ENCODE peak calls at places on chromosomes 16 and 17, in five cellular contexts. One of them, this sample, is unnamed.

GRCh38 chr16:65681406-65681805 is 559.5 kb upstream of the CDH11 start:
- DNase-seq in heart right ventricle: peak; percentile 8
- DNase-seq in endothelial cell: no peak
- DNase-seq in glutamatergic neuron: no peak
- DNase-seq in RWPE1: no peak
- DNase-seq in this sample: no peak

GRCh38 chr17:69434164-69434579 is 19.7 kb downstream of the MAP2K6 start:
- DNase-seq in heart right ventricle: peak; percentile 8
- DNase-seq in endothelial cell: no peak
- DNase-seq in glutamatergic neuron: no peak
- DNase-seq in RWPE1: peak; percentile 31
- DNase-seq in this sample: no peak

GRCh38 chr16:1288813-1289479 is 20.5 kb upstream of the UBE2I start:
- DNase-seq in heart right ventricle: no peak
- DNase-seq in endothelial cell: no peak
- DNase-seq in glutamatergic neuron: no peak
- DNase-seq in RWPE1: no peak
- DNase-seq in this sample: no peak

GRCh38 chr17:49908782-49909714 is 59.9 kb upstream of the DLX4 start:
- DNase-seq in heart right ventricle: no peak
- DNase-seq in endothelial cell: no peak
- DNase-seq in glutamatergic neuron: no peak
- DNase-seq in RWPE1: no peak
- DNase-seq in this sample: no peak

GRCh38 chr16:30365200-30365599 is 5.1 kb downstream of the TBC1D10B start:
- DNase-seq in heart right ventricle: no peak
- DNase-seq in endothelial cell: no peak
- DNase-seq in glutamatergic neuron: no peak
- DNase-seq in RWPE1: no peak
- DNase-seq in this sample: no peak

GRCh38 chr16:84559311-84559932 is 55.0 kb upstream of the MEAK7 start:
- DNase-seq in heart right ventricle: no peak
- DNase-seq in endothelial cell: no peak
- DNase-seq in glutamatergic neuron: no peak
- DNase-seq in RWPE1: no peak
- DNase-seq in this sample: no peak

GRCh38 chr17:56982312-56982711 is 4.4 kb downstream of the SCPEP1 start:
- DNase-seq in heart right ventricle: no peak
- DNase-seq in endothelial cell: no peak
- DNase-seq in glutamatergic neuron: no peak
- DNase-seq in RWPE1: peak; percentile 71
- DNase-seq in this sample: no peak

GRCh38 chr16:79598341-79599181 is 2.0 kb downstream of the MAF start:
- DNase-seq in heart right ventricle: peak; percentile 55
- DNase-seq in endothelial cell: peak; percentile 69
- DNase-seq in glutamatergic neuron: peak; percentile 79
- DNase-seq in RWPE1: no peak
- DNase-seq in this sample: peak; percentile 75

GRCh38 chr16:83579431-83579830 is 228.3 kb upstream of the HSBP1 start:
- DNase-seq in heart right ventricle: no peak
- DNase-seq in endothelial cell: no peak
- DNase-seq in glutamatergic neuron: no peak
- DNase-seq in RWPE1: no peak
- DNase-seq in this sample: no peak

GRCh38 chr17:78526231-78527025 is 50.8 kb downstream of the DNAH17 start:
- DNase-seq in heart right ventricle: no peak
- DNase-seq in endothelial cell: no peak
- DNase-seq in glutamatergic neuron: no peak
- DNase-seq in RWPE1: no peak
- DNase-seq in this sample: no peak

GRCh38 chr16:47045023-47045422 is 71.5 kb upstream of the DNAJA2 start:
- DNase-seq in heart right ventricle: no peak
- DNase-seq in endothelial cell: no peak
- DNase-seq in glutamatergic neuron: no peak
- DNase-seq in RWPE1: no peak
- DNase-seq in this sample: no peak

GRCh38 chr16:74455619-74456289 is 34.5 kb upstream of the CLEC18B start:
- DNase-seq in heart right ventricle: no peak
- DNase-seq in endothelial cell: no peak
- DNase-seq in glutamatergic neuron: no peak
- DNase-seq in RWPE1: peak; percentile 69
- DNase-seq in this sample: no peak

GRCh38 chr17:13158511-13159240 is 140.8 kb upstream of the ELAC2 start:
- DNase-seq in heart right ventricle: no peak
- DNase-seq in endothelial cell: no peak
- DNase-seq in glutamatergic neuron: no peak
- DNase-seq in RWPE1: no peak
- DNase-seq in this sample: no peak

GRCh38 chr17:78325076-78325712 is 34.7 kb downstream of the SOCS3 start:
- DNase-seq in heart right ventricle: peak; percentile 74
- DNase-seq in endothelial cell: no peak
- DNase-seq in glutamatergic neuron: no peak
- DNase-seq in RWPE1: no peak
- DNase-seq in this sample: no peak

GRCh38 chr17:59804910-59805381 is 87.8 kb downstream of the TUBD1 start:
- DNase-seq in heart right ventricle: no peak
- DNase-seq in endothelial cell: no peak
- DNase-seq in glutamatergic neuron: no peak
- DNase-seq in RWPE1: no peak
- DNase-seq in this sample: no peak

GRCh38 chr17:36941265-36942021 is 4.2 kb downstream of the LHX1 start:
- DNase-seq in heart right ventricle: no peak
- DNase-seq in endothelial cell: no peak
- DNase-seq in glutamatergic neuron: no peak
- DNase-seq in RWPE1: no peak
- DNase-seq in this sample: no peak

DNA sequence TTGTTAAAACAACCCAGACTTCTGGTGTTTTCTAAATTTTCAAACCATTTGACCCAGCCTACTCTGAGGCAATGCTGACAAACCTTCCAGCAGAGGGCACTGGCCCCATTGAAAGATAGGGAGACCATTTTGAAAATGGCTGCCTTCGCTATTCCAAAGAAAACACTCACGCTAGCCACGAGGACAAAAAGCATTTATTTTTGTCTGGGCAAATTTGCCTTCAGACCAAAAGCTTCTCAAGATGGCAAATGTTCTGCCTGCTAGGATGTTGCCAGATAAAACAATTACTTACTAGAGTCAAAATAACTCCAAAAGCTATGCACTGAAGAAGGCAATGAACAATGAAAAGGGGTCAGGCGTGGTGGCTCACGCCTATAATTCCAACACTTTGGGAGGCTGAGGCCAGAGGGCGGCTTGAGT is 296.7 kb upstream of the IRX5 start:
- DNase-seq in heart right ventricle: peak; percentile 27
- DNase-seq in endothelial cell: peak; percentile 28
- DNase-seq in glutamatergic neuron: peak; percentile 46
- DNase-seq in RWPE1: peak; percentile 25
- DNase-seq in this sample: no peak
- TF ChIP-seq CTCF in heart right ventricle: peak; percentile 59
- TF ChIP-seq CTCF in endothelial cell: peak; percentile 62
- TF ChIP-seq CTCF in glutamatergic neuron: peak; percentile 36
- TF ChIP-seq CTCF in RWPE1: peak; percentile 22
- TF ChIP-seq CTCF in this sample: peak; percentile 80

GRCh38 chr17:79976451-79976850 is 59.2 kb downstream of the TBC1D16 start:
- DNase-seq in heart right ventricle: no peak
- DNase-seq in endothelial cell: no peak
- DNase-seq in glutamatergic neuron: no peak
- DNase-seq in RWPE1: no peak
- DNase-seq in this sample: no peak

GRCh38 chr17:79977711-79978544 is 57.7 kb downstream of the TBC1D16 start:
- DNase-seq in heart right ventricle: no peak
- DNase-seq in endothelial cell: no peak
- DNase-seq in glutamatergic neuron: no peak
- DNase-seq in RWPE1: no peak
- DNase-seq in this sample: no peak

GRCh38 chr17:79977161-79977631 is 58.5 kb downstream of the TBC1D16 start:
- DNase-seq in heart right ventricle: no peak
- DNase-seq in endothelial cell: no peak
- DNase-seq in glutamatergic neuron: no peak
- DNase-seq in RWPE1: no peak
- DNase-seq in this sample: no peak

GRCh38 chr17:79975498-79976134 is 60.1 kb downstream of the TBC1D16 start:
- DNase-seq in heart right ventricle: no peak
- DNase-seq in endothelial cell: no peak
- DNase-seq in glutamatergic neuron: no peak
- DNase-seq in RWPE1: no peak
- DNase-seq in this sample: no peak

DNA sequence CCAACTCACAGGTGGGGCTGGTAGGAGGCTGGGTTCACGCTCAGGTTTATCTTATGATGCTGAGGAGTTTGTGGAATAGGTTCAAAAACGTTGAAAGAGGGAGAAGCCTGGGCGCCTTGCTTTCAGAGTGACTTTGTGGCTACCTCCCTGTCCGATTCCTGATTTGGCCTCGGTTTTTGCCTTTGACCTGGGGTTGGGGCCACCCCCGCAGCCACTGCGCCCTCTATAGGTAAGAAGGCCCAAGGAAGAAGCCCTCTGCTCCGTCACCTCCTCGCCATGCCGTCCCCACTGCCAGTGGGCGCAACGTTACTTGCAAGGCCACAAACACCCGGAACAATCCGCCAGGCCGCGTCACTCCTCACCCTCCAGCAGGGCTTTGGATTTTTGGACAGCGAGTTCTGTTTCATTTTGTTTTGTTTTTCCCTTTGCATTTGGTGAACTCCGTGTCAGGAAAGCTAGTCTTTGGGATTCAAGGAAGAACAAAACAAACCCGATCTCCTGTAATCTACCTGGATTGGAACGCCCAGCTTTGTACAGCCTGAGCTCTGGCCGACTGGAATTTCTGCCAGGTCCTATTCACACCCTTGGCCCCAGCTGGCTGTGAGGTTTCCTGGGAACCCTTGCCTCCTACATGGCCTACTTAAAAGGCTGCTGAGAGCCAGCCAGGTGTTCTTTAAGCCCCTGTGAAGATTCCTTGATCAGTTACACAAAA is 60.7 kb downstream of the TBC1D16 start:
- DNase-seq in heart right ventricle: no peak
- DNase-seq in endothelial cell: peak; percentile 31
- DNase-seq in glutamatergic neuron: no peak
- DNase-seq in RWPE1: no peak
- DNase-seq in this sample: no peak
- TF ChIP-seq CTCF in heart right ventricle: no peak
- TF ChIP-seq CTCF in endothelial cell: peak; percentile 35
- TF ChIP-seq CTCF in glutamatergic neuron: peak; percentile 44
- TF ChIP-seq CTCF in RWPE1: peak; percentile 12
- TF ChIP-seq CTCF in this sample: peak; percentile 41

GRCh38 chr17:58121925-58122324 is 26.3 kb upstream of the OR4D1 start:
- DNase-seq in heart right ventricle: no peak
- DNase-seq in endothelial cell: no peak
- DNase-seq in glutamatergic neuron: no peak
- DNase-seq in RWPE1: peak; percentile 39
- DNase-seq in this sample: no peak
- TF ChIP-seq CTCF in heart right ventricle: peak; percentile 30
- TF ChIP-seq CTCF in endothelial cell: no peak
- TF ChIP-seq CTCF in glutamatergic neuron: no peak
- TF ChIP-seq CTCF in RWPE1: peak; percentile 39
- TF ChIP-seq CTCF in this sample: peak; percentile 49

GRCh38 chr16:10265770-10266615 is 83.8 kb upstream of the GRIN2A start:
- DNase-seq in heart right ventricle: no peak
- DNase-seq in endothelial cell: no peak
- DNase-seq in glutamatergic neuron: no peak
- DNase-seq in RWPE1: no peak
- DNase-seq in this sample: no peak
- TF ChIP-seq CTCF in heart right ventricle: no peak
- TF ChIP-seq CTCF in endothelial cell: no peak
- TF ChIP-seq CTCF in glutamatergic neuron: no peak
- TF ChIP-seq CTCF in RWPE1: no peak
- TF ChIP-seq CTCF in this sample: no peak

DNA sequence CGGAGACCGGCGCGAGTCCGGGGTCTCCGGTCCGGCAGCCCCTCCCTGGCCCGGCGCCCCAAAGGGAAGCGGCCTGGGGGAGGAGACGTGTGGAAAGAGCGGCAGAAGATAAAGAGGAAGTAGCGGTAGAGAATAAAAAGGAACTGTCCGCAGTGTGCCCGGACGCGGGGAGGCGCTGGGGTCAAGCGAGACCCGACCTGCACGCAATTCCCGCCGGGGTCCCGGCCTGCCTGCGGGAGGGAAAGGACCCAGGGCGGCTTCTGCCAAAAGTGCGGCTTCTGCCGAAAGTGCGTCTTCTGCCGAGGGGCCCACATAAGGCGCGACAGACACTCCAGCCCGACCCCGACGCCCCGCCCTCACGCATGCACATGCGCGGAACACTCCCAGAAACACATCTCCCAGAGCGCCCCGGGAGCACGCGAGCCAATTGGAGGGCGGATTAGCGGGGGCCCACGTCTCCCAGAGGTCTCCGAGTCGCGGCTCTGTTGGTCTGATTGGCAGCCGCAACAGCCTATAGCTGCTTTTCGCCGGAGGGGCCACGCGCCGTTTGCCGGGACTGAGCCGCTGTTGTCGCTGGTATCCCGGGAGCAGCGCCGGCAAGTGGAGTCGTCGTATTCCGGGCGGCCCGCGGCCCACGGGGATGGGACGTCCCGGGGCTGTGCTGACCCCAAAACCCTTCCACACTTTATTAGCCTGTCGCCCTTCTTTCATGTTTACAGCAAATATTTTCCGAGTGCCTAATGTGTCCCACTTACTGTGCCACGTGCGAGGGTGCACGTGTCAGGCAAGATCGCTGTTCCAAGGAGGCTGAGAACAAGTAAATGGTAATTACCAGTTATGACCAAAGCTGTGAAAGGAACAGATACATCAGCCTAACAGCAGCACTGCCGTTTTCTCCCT is 8.0 kb upstream of the MEFV start:
- DNase-seq in heart right ventricle: peak; percentile 96
- DNase-seq in endothelial cell: peak; percentile 75
- DNase-seq in glutamatergic neuron: peak; percentile 97
- DNase-seq in RWPE1: peak; percentile 96
- DNase-seq in this sample: peak; percentile 97
- TF ChIP-seq CTCF in heart right ventricle: peak; percentile 56
- TF ChIP-seq CTCF in endothelial cell: no peak
- TF ChIP-seq CTCF in glutamatergic neuron: no peak
- TF ChIP-seq CTCF in RWPE1: no peak
- TF ChIP-seq CTCF in this sample: peak; percentile 28

This sample was measured in type B pancreatic cell.